ENCODE peak calls at places on chromosomes 7 and 10, in nine cellular contexts. I, P, U, X, T, Z, S, L and E are unnamed samples.

GRCh38 chr10:27679369-27679897 is 66.2 kb downstream of the MKX start:
- DNase-seq in I (no peak), P (no peak), U (no peak), X (no peak), T (no peak), Z (no peak), S (no peak), L (no peak), E (no peak)

GRCh38 chr10:103278862-103279298 is 1.9 kb downstream of the INA start:
- DNase-seq in I (peak; percentile 91), P (no peak), U (peak; percentile 90), X (peak; percentile 41), T (peak; percentile 74), Z (peak; percentile 71), S (no peak), L (peak; percentile 16), E (peak; percentile 11)

GRCh38 chr10:44281089-44281613 is 103.7 kb downstream of the CXCL12 start:
- DNase-seq in I (no peak), P (no peak), U (no peak), X (no peak), T (no peak), Z (peak; percentile 72), S (no peak), L (no peak), E (no peak)

GRCh38 chr10:85926986-85927385 is 439.6 kb downstream of the GRID1 start:
- DNase-seq in I (no peak), P (no peak), U (no peak), X (no peak), T (no peak), Z (no peak), S (no peak), L (no peak), E (no peak)

GRCh38 chr10:130963052-130963393 is 348.5 kb downstream of the TCERG1L start:
- DNase-seq in I (no peak), P (no peak), U (no peak), X (no peak), T (no peak), Z (no peak), S (no peak), L (no peak), E (no peak)

GRCh38 chr7:13231216-13231615 is 543.8 kb downstream of the ARL4A start:
- DNase-seq in I (no peak), P (no peak), U (peak; percentile 73), X (no peak), T (no peak), Z (no peak), S (no peak), L (no peak), E (no peak)

GRCh38 chr10:6220418-6221191 is 17.9 kb downstream of the PFKFB3 start:
- DNase-seq in I (no peak), P (no peak), U (no peak), X (no peak), T (no peak), Z (no peak), S (peak; percentile 14), L (no peak), E (no peak)

GRCh38 chr10:14621037-14621436 is 153.7 kb downstream of the FAM107B start:
- DNase-seq in I (no peak), P (no peak), U (no peak), X (no peak), T (no peak), Z (no peak), S (no peak), L (no peak), E (no peak)

GRCh38 chr10:87660484-87661133 is 931 bp downstream of the PAPSS2 start:
- DNase-seq in I (no peak), P (no peak), U (no peak), X (no peak), T (peak; percentile 65), Z (peak; percentile 72), S (no peak), L (peak; percentile 11), E (no peak)

GRCh38 chr10:8158439-8159071 is 104.1 kb downstream of the GATA3 start:
- DNase-seq in I (no peak), P (no peak), U (no peak), X (peak; percentile 88), T (no peak), Z (no peak), S (no peak), L (no peak), E (no peak)

GRCh38 chr7:150751702-150752101 is 14.5 kb downstream of the GIMAP5 start:
- DNase-seq in I (no peak), P (no peak), U (no peak), X (no peak), T (no peak), Z (no peak), S (no peak), L (no peak), E (no peak)

GRCh38 chr10:34163075-34163905 is 651.8 kb downstream of the PARD3 start:
- DNase-seq in I (no peak), P (no peak), U (no peak), X (peak; percentile 45), T (no peak), Z (peak; percentile 5), S (no peak), L (no peak), E (no peak)

GRCh38 chr10:16049775-16050174 is 189.5 kb upstream of the MINDY3 start:
- DNase-seq in I (no peak), P (no peak), U (no peak), X (no peak), T (no peak), Z (no peak), S (no peak), L (no peak), E (no peak)

DNA sequence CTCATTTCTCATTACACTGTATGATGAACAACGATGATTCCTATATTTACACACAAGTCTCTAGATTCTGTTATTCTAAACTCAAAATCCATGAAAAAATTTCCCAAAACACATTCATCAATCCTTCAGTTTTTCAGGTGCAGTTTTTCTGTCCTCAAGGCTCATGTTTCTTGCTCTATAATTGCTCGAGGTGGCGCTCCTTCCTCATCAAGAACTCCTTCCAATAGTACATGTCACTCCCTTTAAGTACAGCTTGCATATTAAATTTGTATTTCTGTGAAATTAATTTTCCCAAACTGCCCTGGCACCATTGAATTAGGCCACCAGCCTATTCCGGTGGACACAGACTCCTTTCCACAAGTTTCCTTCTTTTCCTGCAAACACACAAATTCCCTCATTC is 188.7 kb upstream of the MINDY3 start:
- DNase-seq in I (peak; percentile 18), P (no peak), U (no peak), X (peak; percentile 2), T (no peak), Z (peak; percentile 3), S (no peak), L (no peak), E (no peak)
- TF ChIP-seq EZH2phosphoT487 in I (no peak), P (no peak), U (no peak), X (no peak), T (no peak), Z (no peak), S (no peak), L (no peak), E (no peak)

GRCh38 chr10:51815723-51816122 is 116.3 kb upstream of the CSTF2T start:
- DNase-seq in I (peak; percentile 47), P (no peak), U (peak; percentile 72), X (no peak), T (no peak), Z (no peak), S (no peak), L (no peak), E (no peak)
- TF ChIP-seq EZH2phosphoT487 in I (no peak), P (no peak), U (no peak), X (no peak), T (no peak), Z (no peak), S (no peak), L (no peak), E (no peak)

DNA sequence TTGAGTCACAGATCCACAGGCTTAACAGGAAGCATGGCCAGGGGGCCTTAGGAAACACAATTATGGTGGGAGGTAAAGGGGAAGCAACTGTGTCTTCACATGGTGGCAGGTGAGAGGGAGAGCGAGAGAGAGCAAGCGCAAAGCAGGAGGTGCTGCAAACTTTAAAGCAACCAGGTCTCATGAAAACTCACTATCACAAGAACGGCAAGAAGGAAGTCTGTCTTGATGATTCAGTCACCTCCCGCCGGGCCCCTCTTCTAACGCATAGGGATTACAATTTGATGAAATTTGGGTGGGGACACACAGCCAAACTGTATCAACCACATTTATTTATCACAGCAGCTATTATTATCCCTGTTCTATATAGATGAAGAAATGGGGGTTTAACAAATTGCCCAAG is 201.6 kb downstream of the DPP6 start:
- DNase-seq in I (no peak), P (no peak), U (no peak), X (no peak), T (no peak), Z (no peak), S (no peak), L (no peak), E (no peak)
- TF ChIP-seq EZH2phosphoT487 in I (no peak), P (no peak), U (no peak), X (no peak), T (no peak), Z (no peak), S (no peak), L (no peak), E (no peak)

GRCh38 chr10:31708513-31708912 is 220.1 kb downstream of the ARHGAP12 start:
- DNase-seq in I (no peak), P (no peak), U (peak; percentile 22), X (no peak), T (no peak), Z (peak; percentile 23), S (no peak), L (no peak), E (no peak)

GRCh38 chr10:31706464-31706863 is 222.2 kb downstream of the ARHGAP12 start:
- DNase-seq in I (no peak), P (no peak), U (no peak), X (no peak), T (no peak), Z (peak; percentile 26), S (no peak), L (no peak), E (no peak)

GRCh38 chr10:31709028-31709427 is 219.6 kb downstream of the ARHGAP12 start:
- DNase-seq in I (no peak), P (no peak), U (no peak), X (peak; percentile 41), T (no peak), Z (peak; percentile 30), S (no peak), L (peak; percentile 10), E (no peak)

GRCh38 chr10:31706921-31707571 is 221.6 kb downstream of the ARHGAP12 start:
- DNase-seq in I (no peak), P (no peak), U (peak; percentile 28), X (no peak), T (peak; percentile 26), Z (peak; percentile 49), S (no peak), L (no peak), E (no peak)

DNA sequence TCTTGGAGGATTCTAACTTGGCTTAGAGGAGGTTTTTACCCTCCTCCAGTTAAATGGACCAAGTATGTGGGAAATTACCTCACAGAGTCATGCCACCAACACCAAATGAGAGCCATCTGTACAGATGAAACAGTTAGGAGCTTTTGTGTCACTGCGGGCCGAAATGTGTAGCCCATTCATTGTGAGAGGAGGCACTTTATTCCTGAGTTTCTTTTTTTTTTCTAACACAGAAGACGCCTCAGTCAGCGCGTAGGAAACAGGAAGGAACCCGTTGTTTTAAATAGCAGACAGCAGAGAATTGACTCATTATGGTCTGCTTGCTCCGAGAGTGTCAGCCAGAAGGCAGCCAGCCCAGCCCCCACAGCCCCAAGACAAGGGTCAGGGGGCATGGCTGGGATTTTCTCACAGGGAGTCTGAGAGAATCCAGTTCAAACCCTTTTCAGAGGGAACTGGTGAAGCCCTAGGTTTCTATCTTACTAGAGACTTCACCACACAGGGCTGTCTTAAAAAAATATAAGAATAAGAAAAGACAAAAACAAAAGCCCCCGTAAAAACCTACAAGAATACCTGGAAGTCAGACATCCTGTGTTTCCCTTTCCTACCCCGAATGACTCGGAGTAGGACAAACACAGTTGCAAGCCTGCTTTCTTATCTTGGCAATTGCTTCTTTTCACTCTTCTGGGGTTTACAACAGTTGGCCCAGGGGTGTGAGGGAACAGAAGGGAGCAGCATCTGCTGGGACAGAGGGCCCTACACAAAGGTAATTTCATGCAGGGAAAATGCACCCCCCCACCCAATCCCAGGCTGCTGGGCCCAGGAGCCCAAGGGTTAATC is 220.8 kb downstream of the ARHGAP12 start:
- DNase-seq in I (no peak), P (no peak), U (peak; percentile 74), X (peak; percentile 21), T (peak; percentile 34), Z (peak; percentile 86), S (no peak), L (peak; percentile 59), E (peak; percentile 3)
- TF ChIP-seq EZH2phosphoT487 in I (no peak), P (no peak), U (no peak), X (no peak), T (no peak), Z (no peak), S (no peak), L (no peak), E (no peak)